ENCODE peak calls at places on chromosomes 4 and X, in six cellular contexts. One of them, this sample, is unnamed.

GRCh38 chrX:12978205-12979010 is 3.5 kb downstream of the TMSB4X start:
- DNase-seq in WERI-Rb-1: peak; percentile 21
- DNase-seq in foreskin fibroblast: peak; percentile 89
- DNase-seq in left ventricle myocardium inferior: peak; percentile 41
- DNase-seq in fibroblast of lung: peak; percentile 84
- DNase-seq in cardiac muscle cell: no peak
- DNase-seq in this sample: no peak

GRCh38 chrX:10922158-10922557 is 189.0 kb upstream of the HCCS start:
- DNase-seq in WERI-Rb-1: no peak
- DNase-seq in foreskin fibroblast: peak; percentile 88
- DNase-seq in left ventricle myocardium inferior: no peak
- DNase-seq in fibroblast of lung: peak; percentile 86
- DNase-seq in cardiac muscle cell: no peak
- DNase-seq in this sample: peak; percentile 53

GRCh38 chrX:68647156-68647957 is at the start of gene STARD8:
- DNase-seq in WERI-Rb-1: peak; percentile 41
- DNase-seq in foreskin fibroblast: peak; percentile 57
- DNase-seq in left ventricle myocardium inferior: peak; percentile 24
- DNase-seq in fibroblast of lung: peak; percentile 61
- DNase-seq in cardiac muscle cell: peak; percentile 49
- DNase-seq in this sample: no peak

GRCh38 chrX:150211988-150212387 is 151.1 kb upstream of the MAMLD1 start:
- DNase-seq in WERI-Rb-1: no peak
- DNase-seq in foreskin fibroblast: peak; percentile 54
- DNase-seq in left ventricle myocardium inferior: no peak
- DNase-seq in fibroblast of lung: peak; percentile 68
- DNase-seq in cardiac muscle cell: no peak
- DNase-seq in this sample: no peak

GRCh38 chr4:6925357-6925836 is 15.8 kb downstream of the TBC1D14 start:
- DNase-seq in WERI-Rb-1: no peak
- DNase-seq in foreskin fibroblast: no peak
- DNase-seq in left ventricle myocardium inferior: no peak
- DNase-seq in fibroblast of lung: no peak
- DNase-seq in cardiac muscle cell: no peak
- DNase-seq in this sample: no peak

GRCh38 chrX:63503541-63503940 is 152.4 kb upstream of the SPIN4 start:
- DNase-seq in WERI-Rb-1: no peak
- DNase-seq in foreskin fibroblast: peak; percentile 18
- DNase-seq in left ventricle myocardium inferior: no peak
- DNase-seq in fibroblast of lung: peak; percentile 62
- DNase-seq in cardiac muscle cell: peak; percentile 23
- DNase-seq in this sample: peak; percentile 31

GRCh38 chr4:104475652-104476051 is 19.0 kb downstream of the CXXC4 start:
- DNase-seq in WERI-Rb-1: peak; percentile 52
- DNase-seq in foreskin fibroblast: no peak
- DNase-seq in left ventricle myocardium inferior: no peak
- DNase-seq in fibroblast of lung: no peak
- DNase-seq in cardiac muscle cell: no peak
- DNase-seq in this sample: no peak

GRCh38 chrX:155997436-155997835 is at the start of gene IL9R:
- DNase-seq in WERI-Rb-1: peak; percentile 86
- DNase-seq in foreskin fibroblast: no peak
- DNase-seq in left ventricle myocardium inferior: no peak
- DNase-seq in fibroblast of lung: no peak
- DNase-seq in cardiac muscle cell: no peak
- DNase-seq in this sample: no peak

GRCh38 chr4:113674251-113674650 is 87.3 kb downstream of the CAMK2D start:
- DNase-seq in WERI-Rb-1: no peak
- DNase-seq in foreskin fibroblast: peak; percentile 45
- DNase-seq in left ventricle myocardium inferior: no peak
- DNase-seq in fibroblast of lung: no peak
- DNase-seq in cardiac muscle cell: no peak
- DNase-seq in this sample: no peak

GRCh38 chrX:2237976-2238375 is 262.8 kb downstream of the DHRSX start:
- DNase-seq in WERI-Rb-1: no peak
- DNase-seq in foreskin fibroblast: no peak
- DNase-seq in left ventricle myocardium inferior: no peak
- DNase-seq in fibroblast of lung: no peak
- DNase-seq in cardiac muscle cell: no peak
- DNase-seq in this sample: no peak

GRCh38 chrX:136625246-136625645 is 22.7 kb upstream of the CD40LG start:
- DNase-seq in WERI-Rb-1: no peak
- DNase-seq in foreskin fibroblast: no peak
- DNase-seq in left ventricle myocardium inferior: no peak
- DNase-seq in fibroblast of lung: no peak
- DNase-seq in cardiac muscle cell: no peak
- DNase-seq in this sample: no peak

GRCh38 chrX:139739138-139739537 is 31.2 kb upstream of the MCF2 start:
- DNase-seq in WERI-Rb-1: no peak
- DNase-seq in foreskin fibroblast: peak; percentile 74
- DNase-seq in left ventricle myocardium inferior: no peak
- DNase-seq in fibroblast of lung: peak; percentile 72
- DNase-seq in cardiac muscle cell: no peak
- DNase-seq in this sample: no peak

GRCh38 chr4:8349664-8350225 is 80.2 kb downstream of the HTRA3 start:
- DNase-seq in WERI-Rb-1: peak; percentile 4
- DNase-seq in foreskin fibroblast: no peak
- DNase-seq in left ventricle myocardium inferior: no peak
- DNase-seq in fibroblast of lung: no peak
- DNase-seq in cardiac muscle cell: no peak
- DNase-seq in this sample: no peak

GRCh38 chrX:100410901-100411801 is 1.1 kb upstream of the PCDH19 start:
- DNase-seq in WERI-Rb-1: no peak
- DNase-seq in foreskin fibroblast: peak; percentile 4
- DNase-seq in left ventricle myocardium inferior: no peak
- DNase-seq in fibroblast of lung: no peak
- DNase-seq in cardiac muscle cell: peak; percentile 50
- DNase-seq in this sample: no peak
- H3K4me3 ChIP-seq in WERI-Rb-1: no peak overlapping the region
- H3K4me3 ChIP-seq in foreskin fibroblast: no peak overlapping the region
- H3K4me3 ChIP-seq in left ventricle myocardium inferior: peak overlapping the region; percentile 67
- H3K4me3 ChIP-seq in fibroblast of lung: no peak overlapping the region
- H3K4me3 ChIP-seq in cardiac muscle cell: peak overlapping the region; percentile 39
- H3K4me3 ChIP-seq in this sample: no peak overlapping the region

GRCh38 chrX:130025256-130025655 is 42.8 kb downstream of the BCORL1 start:
- DNase-seq in WERI-Rb-1: no peak
- DNase-seq in foreskin fibroblast: no peak
- DNase-seq in left ventricle myocardium inferior: no peak
- DNase-seq in fibroblast of lung: no peak
- DNase-seq in cardiac muscle cell: no peak
- DNase-seq in this sample: no peak
- TF ChIP-seq CTCF in WERI-Rb-1: peak; percentile 36
- TF ChIP-seq CTCF in foreskin fibroblast: no peak
- TF ChIP-seq CTCF in left ventricle myocardium inferior: no peak
- TF ChIP-seq CTCF in fibroblast of lung: no peak
- TF ChIP-seq CTCF in cardiac muscle cell: no peak
- TF ChIP-seq CTCF in this sample: no peak

GRCh38 chr4:110477836-110478235 is 1.9 kb downstream of the ENPEP start:
- DNase-seq in WERI-Rb-1: no peak
- DNase-seq in foreskin fibroblast: no peak
- DNase-seq in left ventricle myocardium inferior: no peak
- DNase-seq in fibroblast of lung: no peak
- DNase-seq in cardiac muscle cell: no peak
- DNase-seq in this sample: no peak
- H3K4me3 ChIP-seq in WERI-Rb-1: no peak overlapping the region
- H3K4me3 ChIP-seq in foreskin fibroblast: peak overlapping the region; percentile 13
- H3K4me3 ChIP-seq in left ventricle myocardium inferior: peak overlapping the region; percentile 66
- H3K4me3 ChIP-seq in fibroblast of lung: no peak overlapping the region
- H3K4me3 ChIP-seq in cardiac muscle cell: no peak overlapping the region
- H3K4me3 ChIP-seq in this sample: no peak overlapping the region

GRCh38 chr4:140641105-140641555 is 72.4 kb upstream of the UCP1 start:
- DNase-seq in WERI-Rb-1: no peak
- DNase-seq in foreskin fibroblast: no peak
- DNase-seq in left ventricle myocardium inferior: no peak
- DNase-seq in fibroblast of lung: no peak
- DNase-seq in cardiac muscle cell: no peak
- DNase-seq in this sample: no peak

GRCh38 chr4:140640150-140640748 is 71.5 kb upstream of the UCP1 start:
- DNase-seq in WERI-Rb-1: no peak
- DNase-seq in foreskin fibroblast: no peak
- DNase-seq in left ventricle myocardium inferior: no peak
- DNase-seq in fibroblast of lung: no peak
- DNase-seq in cardiac muscle cell: no peak
- DNase-seq in this sample: no peak

GRCh38 chr4:140635606-140636005 is 66.8 kb upstream of the UCP1 start:
- DNase-seq in WERI-Rb-1: no peak
- DNase-seq in foreskin fibroblast: peak; percentile 45
- DNase-seq in left ventricle myocardium inferior: peak; percentile 36
- DNase-seq in fibroblast of lung: peak; percentile 64
- DNase-seq in cardiac muscle cell: peak; percentile 54
- DNase-seq in this sample: no peak

GRCh38 chr4:140633951-140634350 is 65.2 kb upstream of the UCP1 start:
- DNase-seq in WERI-Rb-1: no peak
- DNase-seq in foreskin fibroblast: no peak
- DNase-seq in left ventricle myocardium inferior: no peak
- DNase-seq in fibroblast of lung: no peak
- DNase-seq in cardiac muscle cell: no peak
- DNase-seq in this sample: no peak

GRCh38 chr4:140637836-140638235 is 69.1 kb upstream of the UCP1 start:
- DNase-seq in WERI-Rb-1: peak; percentile 60
- DNase-seq in foreskin fibroblast: peak; percentile 18
- DNase-seq in left ventricle myocardium inferior: no peak
- DNase-seq in fibroblast of lung: peak; percentile 5
- DNase-seq in cardiac muscle cell: peak; percentile 40
- DNase-seq in this sample: no peak
- TF ChIP-seq CTCF in WERI-Rb-1: peak; percentile 72
- TF ChIP-seq CTCF in foreskin fibroblast: peak; percentile 25
- TF ChIP-seq CTCF in left ventricle myocardium inferior: peak; percentile 63
- TF ChIP-seq CTCF in fibroblast of lung: peak; percentile 16
- TF ChIP-seq CTCF in cardiac muscle cell: peak; percentile 57
- TF ChIP-seq CTCF in this sample: peak; percentile 46

GRCh38 chr4:39407584-39407885 is 805 bp downstream of the KLB start:
- DNase-seq in WERI-Rb-1: no peak
- DNase-seq in foreskin fibroblast: no peak
- DNase-seq in left ventricle myocardium inferior: no peak
- DNase-seq in fibroblast of lung: no peak
- DNase-seq in cardiac muscle cell: no peak
- DNase-seq in this sample: no peak

GRCh38 chr4:39410415-39410814 is 3.7 kb downstream of the KLB start:
- DNase-seq in WERI-Rb-1: no peak
- DNase-seq in foreskin fibroblast: peak; percentile 23
- DNase-seq in left ventricle myocardium inferior: no peak
- DNase-seq in fibroblast of lung: no peak
- DNase-seq in cardiac muscle cell: no peak
- DNase-seq in this sample: no peak

GRCh38 chr4:39406763-39407583 is at the start of gene KLB:
- DNase-seq in WERI-Rb-1: no peak
- DNase-seq in foreskin fibroblast: peak; percentile 30
- DNase-seq in left ventricle myocardium inferior: no peak
- DNase-seq in fibroblast of lung: no peak
- DNase-seq in cardiac muscle cell: peak; percentile 2
- DNase-seq in this sample: no peak
- H3K4me3 ChIP-seq in WERI-Rb-1: no peak within 1 kb of the TSS
- H3K4me3 ChIP-seq in foreskin fibroblast: no peak within 1 kb of the TSS
- H3K4me3 ChIP-seq in left ventricle myocardium inferior: no peak within 1 kb of the TSS
- H3K4me3 ChIP-seq in fibroblast of lung: no peak within 1 kb of the TSS
- H3K4me3 ChIP-seq in cardiac muscle cell: no peak within 1 kb of the TSS
- H3K4me3 ChIP-seq in this sample: no peak within 1 kb of the TSS

This sample was measured in astrocyte of the cerebellum.